ENCODE peak calls at places on chromosomes 12 and 14, in eight cellular contexts. One of them, this sample, is unnamed.

GRCh38 chr12:93234641-93235040 is 143.1 kb upstream of the NUDT4 start:
- DNase-seq in CD4-positive, alpha-beta memory T cell: no peak
- DNase-seq in uterus: no peak
- DNase-seq in NCI-H1694: peak; percentile 33
- DNase-seq in stimulated activated naive CD8-positive, alpha-beta T cell treated with anti-CD3 and anti-CD28 coated beads, Interleukin-15, Interleukin-2, amounts not matched to agents 100 U/mL and 50 U/mL, for 24 hours: no peak
- DNase-seq in GM04504: no peak
- DNase-seq in myocyte: no peak
- DNase-seq in CD8-positive, alpha-beta memory T cell: no peak
- DNase-seq in this sample: peak; percentile 76

GRCh38 chr12:91662021-91662420 is 479.4 kb upstream of the DCN start:
- DNase-seq in myocyte: peak; percentile 19
- DNase-seq in CD8-positive, alpha-beta memory T cell: no peak
- DNase-seq in NCI-H1694: no peak
- DNase-seq in CD4-positive, alpha-beta memory T cell: no peak
- DNase-seq in stimulated activated naive CD8-positive, alpha-beta T cell treated with anti-CD3 and anti-CD28 coated beads, Interleukin-15, Interleukin-2, amounts not matched to agents 100 U/mL and 50 U/mL, for 24 hours: no peak
- DNase-seq in uterus: no peak
- DNase-seq in GM04504: no peak
- DNase-seq in this sample: no peak

GRCh38 chr12:53049582-53050318 is at the start of gene TNS2:
- DNase-seq in stimulated activated naive CD8-positive, alpha-beta T cell treated with anti-CD3 and anti-CD28 coated beads, Interleukin-15, Interleukin-2, amounts not matched to agents 100 U/mL and 50 U/mL, for 24 hours: no peak
- DNase-seq in uterus: peak; percentile 81
- DNase-seq in CD8-positive, alpha-beta memory T cell: no peak
- DNase-seq in CD4-positive, alpha-beta memory T cell: no peak
- DNase-seq in GM04504: no peak
- DNase-seq in myocyte: peak; percentile 76
- DNase-seq in NCI-H1694: no peak
- DNase-seq in this sample: peak; percentile 17

GRCh38 chr14:61280092-61280525 is 1.0 kb downstream of the TMEM30B start:
- DNase-seq in CD8-positive, alpha-beta memory T cell: peak; percentile 12
- DNase-seq in CD4-positive, alpha-beta memory T cell: peak; percentile 56
- DNase-seq in uterus: no peak
- DNase-seq in stimulated activated naive CD8-positive, alpha-beta T cell treated with anti-CD3 and anti-CD28 coated beads, Interleukin-15, Interleukin-2, amounts not matched to agents 100 U/mL and 50 U/mL, for 24 hours: peak; percentile 49
- DNase-seq in NCI-H1694: no peak
- DNase-seq in myocyte: no peak
- DNase-seq in GM04504: no peak
- DNase-seq in this sample: no peak

GRCh38 chr14:61479746-61480502 is 158.5 kb downstream of the PRKCH start:
- DNase-seq in CD8-positive, alpha-beta memory T cell: no peak
- DNase-seq in GM04504: no peak
- DNase-seq in CD4-positive, alpha-beta memory T cell: no peak
- DNase-seq in uterus: no peak
- DNase-seq in NCI-H1694: no peak
- DNase-seq in myocyte: no peak
- DNase-seq in stimulated activated naive CD8-positive, alpha-beta T cell treated with anti-CD3 and anti-CD28 coated beads, Interleukin-15, Interleukin-2, amounts not matched to agents 100 U/mL and 50 U/mL, for 24 hours: no peak
- DNase-seq in this sample: no peak

GRCh38 chr12:104458645-104459555 is 2.2 kb downstream of the CHST11 start:
- DNase-seq in CD4-positive, alpha-beta memory T cell: peak; percentile 13
- DNase-seq in stimulated activated naive CD8-positive, alpha-beta T cell treated with anti-CD3 and anti-CD28 coated beads, Interleukin-15, Interleukin-2, amounts not matched to agents 100 U/mL and 50 U/mL, for 24 hours: peak; percentile 34
- DNase-seq in GM04504: no peak
- DNase-seq in myocyte: no peak
- DNase-seq in uterus: no peak
- DNase-seq in NCI-H1694: no peak
- DNase-seq in CD8-positive, alpha-beta memory T cell: no peak
- DNase-seq in this sample: no peak

GRCh38 chr12:109679716-109680520 is 33.7 kb upstream of the FAM222A start:
- DNase-seq in myocyte: no peak
- DNase-seq in CD4-positive, alpha-beta memory T cell: no peak
- DNase-seq in CD8-positive, alpha-beta memory T cell: no peak
- DNase-seq in GM04504: no peak
- DNase-seq in NCI-H1694: no peak
- DNase-seq in stimulated activated naive CD8-positive, alpha-beta T cell treated with anti-CD3 and anti-CD28 coated beads, Interleukin-15, Interleukin-2, amounts not matched to agents 100 U/mL and 50 U/mL, for 24 hours: no peak
- DNase-seq in uterus: no peak
- DNase-seq in this sample: no peak

GRCh38 chr12:106171117-106171750 is 32.5 kb upstream of the NUAK1 start:
- DNase-seq in GM04504: no peak
- DNase-seq in stimulated activated naive CD8-positive, alpha-beta T cell treated with anti-CD3 and anti-CD28 coated beads, Interleukin-15, Interleukin-2, amounts not matched to agents 100 U/mL and 50 U/mL, for 24 hours: no peak
- DNase-seq in myocyte: no peak
- DNase-seq in CD4-positive, alpha-beta memory T cell: no peak
- DNase-seq in uterus: no peak
- DNase-seq in NCI-H1694: peak; percentile 37
- DNase-seq in CD8-positive, alpha-beta memory T cell: no peak
- DNase-seq in this sample: no peak

GRCh38 chr12:88946377-88946997 is 366.2 kb upstream of the KITLG start:
- DNase-seq in CD4-positive, alpha-beta memory T cell: no peak
- DNase-seq in myocyte: peak; percentile 91
- DNase-seq in CD8-positive, alpha-beta memory T cell: no peak
- DNase-seq in GM04504: peak; percentile 83
- DNase-seq in uterus: no peak
- DNase-seq in stimulated activated naive CD8-positive, alpha-beta T cell treated with anti-CD3 and anti-CD28 coated beads, Interleukin-15, Interleukin-2, amounts not matched to agents 100 U/mL and 50 U/mL, for 24 hours: no peak
- DNase-seq in NCI-H1694: no peak
- DNase-seq in this sample: no peak

GRCh38 chr12:124684496-124684895 is 117.1 kb upstream of the NCOR2 start:
- DNase-seq in CD8-positive, alpha-beta memory T cell: no peak
- DNase-seq in myocyte: no peak
- DNase-seq in CD4-positive, alpha-beta memory T cell: no peak
- DNase-seq in uterus: no peak
- DNase-seq in stimulated activated naive CD8-positive, alpha-beta T cell treated with anti-CD3 and anti-CD28 coated beads, Interleukin-15, Interleukin-2, amounts not matched to agents 100 U/mL and 50 U/mL, for 24 hours: no peak
- DNase-seq in GM04504: no peak
- DNase-seq in NCI-H1694: no peak
- DNase-seq in this sample: no peak

GRCh38 chr12:119262388-119262787 is 72.1 kb upstream of the CCDC60 start:
- DNase-seq in CD4-positive, alpha-beta memory T cell: no peak
- DNase-seq in GM04504: no peak
- DNase-seq in stimulated activated naive CD8-positive, alpha-beta T cell treated with anti-CD3 and anti-CD28 coated beads, Interleukin-15, Interleukin-2, amounts not matched to agents 100 U/mL and 50 U/mL, for 24 hours: no peak
- DNase-seq in NCI-H1694: no peak
- DNase-seq in myocyte: no peak
- DNase-seq in CD8-positive, alpha-beta memory T cell: no peak
- DNase-seq in uterus: no peak
- DNase-seq in this sample: no peak

This sample was measured in DMS 273 treated with DMSO at 0.1 percent for 48 hours.